ENCODE peak calls at places on chromosomes 5 and 9, in seven cellular contexts. W is nephron progenitor cell, U is C1 segment of cervical spinal cord, Y is HuH-7.5, C is NCI-H510A treated with DMSO at 0.1 percent for 48 hours, B is cardiac fibroblast, N is Caco-2. V is an unnamed sample.

GRCh38 chr9:27560457-27560856 is 12.8 kb downstream of the C9orf72 start:
- DNase-seq in N (no peak), Y (no peak), U (no peak), W (no peak), C (no peak), B (no peak), V (no peak)

GRCh38 chr5:26205146-26205545 is 833.2 kb downstream of the CDH9 start:
- DNase-seq in W (no peak), C (no peak), U (no peak), Y (no peak), B (no peak), N (no peak), V (no peak)

GRCh38 chr5:132176543-132176945 is 51.1 kb downstream of the P4HA2 start:
- DNase-seq in U (no peak), C (no peak), B (no peak), N (no peak), Y (no peak), W (no peak), V (no peak)

GRCh38 chr9:91898451-91899433 is 51.3 kb downstream of the ROR2 start:
- DNase-seq in U (no peak), B (peak), W (peak), Y (no peak), N (peak), C (peak), V (no peak)

GRCh38 chr5:92904021-92904420 is 677.0 kb downstream of the NR2F1-AS1 start:
- DNase-seq in N (no peak), Y (no peak), B (no peak), W (no peak), C (no peak), U (no peak), V (no peak)

GRCh38 chr9:777978-778377 is 63.5 kb upstream of the DMRT1 start:
- DNase-seq in C (no peak), N (no peak), Y (no peak), B (no peak), U (no peak), W (no peak), V (no peak)

GRCh38 chr5:78647838-78648358 is 674 bp downstream of the LHFPL2 start:
- DNase-seq in C (peak), B (no peak), N (peak), W (no peak), U (no peak), Y (peak), V (no peak)

GRCh38 chr5:108481355-108481931 is 99.5 kb upstream of the FBXL17 start:
- DNase-seq in W (no peak), Y (peak), U (no peak), C (no peak), B (peak), N (peak), V (no peak)

GRCh38 chr9:122356627-122357026 is 14.2 kb upstream of the PTGS1 start:
- DNase-seq in B (no peak), Y (no peak), U (no peak), N (no peak), W (no peak), C (no peak), V (no peak)

GRCh38 chr9:15416880-15417279 is 5.8 kb upstream of the SNAPC3 start:
- DNase-seq in N (peak), C (peak), B (peak), W (peak), U (no peak), Y (peak), V (no peak)

GRCh38 chr5:373710-374602 is 52.4 kb downstream of the AHRR start:
- DNase-seq in Y (no peak), B (peak), W (peak), N (peak), U (no peak), C (peak), V (no peak)

GRCh38 chr5:106185661-106186081 is 1485.1 kb downstream of the EFNA5 start:
- DNase-seq in W (no peak), Y (no peak), U (no peak), C (no peak), N (no peak), B (no peak), V (no peak)

GRCh38 chr5:142360607-142361120 is 35.8 kb upstream of the SPRY4 start:
- DNase-seq in W (peak), U (no peak), C (peak), Y (peak), N (no peak), B (peak), V (no peak)

GRCh38 chr5:75200776-75201175 is 35.9 kb downstream of the ANKRD31 start:
- DNase-seq in W (no peak), B (no peak), C (no peak), U (no peak), Y (no peak), N (no peak), V (no peak)

GRCh38 chr5:13558408-13558807 is 386.1 kb downstream of the DNAH5 start:
- DNase-seq in C (no peak), W (no peak), N (no peak), B (no peak), Y (no peak), U (no peak), V (no peak)